ENCODE peak calls at places on chromosome 21, in eight cellular contexts. U, T, H, P, S, B, Q and I are unnamed samples.

GRCh38 chr21:26846036-26846931 is 1.1 kb upstream of the ADAMTS1 start:
- DNase-seq in U (peak), T (peak), H (peak), P (no peak), S (peak), B (peak), Q (peak), I (peak)

GRCh38 chr21:39006653-39007417 is 176.4 kb downstream of the PSMG1 start:
- DNase-seq in U (peak), T (peak), H (no peak), P (no peak), S (peak), B (no peak), Q (no peak), I (peak)

GRCh38 chr21:17495680-17496079 is 17.2 kb upstream of the CXADR start:
- DNase-seq in U (peak), T (no peak), H (peak), P (no peak), S (no peak), B (no peak), Q (no peak), I (no peak)

GRCh38 chr21:17463441-17463840 is 49.4 kb upstream of the CXADR start:
- DNase-seq in U (peak), T (no peak), H (peak), P (no peak), S (no peak), B (no peak), Q (no peak), I (no peak)

GRCh38 chr21:45811136-45811535 is 167.6 kb downstream of the PCBP3 start:
- DNase-seq in U (no peak), T (no peak), H (no peak), P (no peak), S (no peak), B (no peak), Q (no peak), I (no peak)

GRCh38 chr21:16536661-16537359 is 807.0 kb downstream of the USP25 start:
- DNase-seq in U (peak), T (no peak), H (no peak), P (no peak), S (no peak), B (no peak), Q (no peak), I (no peak)

GRCh38 chr21:43808832-43809251 is 19.5 kb downstream of the RRP1 start:
- DNase-seq in U (no peak), T (no peak), H (no peak), P (no peak), S (no peak), B (no peak), Q (no peak), I (no peak)

GRCh38 chr21:33428669-33429068 is 25.5 kb downstream of the IFNGR2 start:
- DNase-seq in U (no peak), T (no peak), H (no peak), P (no peak), S (no peak), B (no peak), Q (no peak), I (no peak)

GRCh38 chr21:39114871-39115658 is 68.2 kb downstream of the PSMG1 start:
- DNase-seq in U (peak), T (no peak), H (no peak), P (no peak), S (no peak), B (no peak), Q (no peak), I (no peak)

GRCh38 chr21:39051561-39051949 is 131.7 kb downstream of the PSMG1 start:
- DNase-seq in U (no peak), T (no peak), H (no peak), P (no peak), S (no peak), B (no peak), Q (no peak), I (no peak)

GRCh38 chr21:46115441-46116188 is 17.7 kb downstream of the COL6A2 start:
- DNase-seq in U (no peak), T (peak), H (no peak), P (no peak), S (peak), B (no peak), Q (peak), I (peak)

GRCh38 chr21:45157932-45158331 is 83.6 kb downstream of the ADARB1 start:
- DNase-seq in U (no peak), T (no peak), H (no peak), P (no peak), S (no peak), B (no peak), Q (no peak), I (no peak)

GRCh38 chr21:26776320-26777021 is 68.7 kb downstream of the ADAMTS1 start:
- DNase-seq in U (peak), T (no peak), H (no peak), P (no peak), S (no peak), B (no peak), Q (no peak), I (no peak)

GRCh38 chr21:41616063-41616591 is 108.2 kb upstream of the TMPRSS2 start:
- DNase-seq in U (peak), T (no peak), H (no peak), P (no peak), S (no peak), B (no peak), Q (no peak), I (no peak)

GRCh38 chr21:41399401-41399800 is 26.6 kb upstream of the MX1 start:
- DNase-seq in U (no peak), T (no peak), H (no peak), P (no peak), S (no peak), B (no peak), Q (no peak), I (no peak)

GRCh38 chr21:17931080-17931479 is 111.9 kb upstream of the C21orf91 start:
- DNase-seq in U (no peak), T (no peak), H (no peak), P (no peak), S (no peak), B (no peak), Q (no peak), I (no peak)

GRCh38 chr21:17577701-17578100 is 35.0 kb downstream of the BTG3 start:
- DNase-seq in U (no peak), T (no peak), H (no peak), P (no peak), S (no peak), B (no peak), Q (no peak), I (no peak)

GRCh38 chr21:30563072-30563471 is 2.0 kb upstream of the KRTAP19-7 start:
- DNase-seq in U (no peak), T (no peak), H (no peak), P (no peak), S (no peak), B (no peak), Q (no peak), I (no peak)

GRCh38 chr21:17454315-17455027 is 58.4 kb upstream of the CXADR start:
- DNase-seq in U (peak), T (no peak), H (peak), P (no peak), S (no peak), B (no peak), Q (peak), I (peak)

GRCh38 chr21:46229133-46229922 is 754 bp upstream of the LSS start:
- DNase-seq in U (no peak), T (no peak), H (no peak), P (no peak), S (no peak), B (no peak), Q (no peak), I (no peak)

GRCh38 chr21:15749868-15750174 is 20.0 kb downstream of the USP25 start:
- DNase-seq in U (no peak), T (no peak), H (no peak), P (no peak), S (no peak), B (no peak), Q (no peak), I (no peak)

GRCh38 chr21:28832013-28832714 is 160.5 kb downstream of the LTN1 start:
- DNase-seq in U (peak), T (no peak), H (no peak), P (no peak), S (no peak), B (peak), Q (no peak), I (no peak)

GRCh38 chr21:29184047-29184446 is 53.6 kb downstream of the MAP3K7CL start:
- DNase-seq in U (no peak), T (no peak), H (no peak), P (no peak), S (no peak), B (no peak), Q (no peak), I (no peak)

GRCh38 chr21:38037416-38037815 is 121.2 kb upstream of the KCNJ6 start:
- DNase-seq in U (no peak), T (no peak), H (no peak), P (no peak), S (no peak), B (no peak), Q (no peak), I (no peak)

GRCh38 chr21:44407493-44407892 is 47.8 kb upstream of the LRRC3 start:
- DNase-seq in U (no peak), T (no peak), H (peak), P (no peak), S (no peak), B (no peak), Q (no peak), I (no peak)

GRCh38 chr21:32587651-32588050 is 2.3 kb upstream of the TCP10L start:
- DNase-seq in U (no peak), T (no peak), H (no peak), P (no peak), S (no peak), B (no peak), Q (no peak), I (no peak)

GRCh38 chr21:27643326-27643725 is 676.4 kb upstream of the ADAMTS5 start:
- DNase-seq in U (no peak), T (no peak), H (no peak), P (no peak), S (no peak), B (no peak), Q (no peak), I (no peak)

GRCh38 chr21:16865612-16866011 is 647.2 kb upstream of the CXADR start:
- DNase-seq in U (no peak), T (no peak), H (no peak), P (no peak), S (no peak), B (no peak), Q (no peak), I (no peak)

GRCh38 chr21:45547211-45547900 is 5.1 kb upstream of the SLC19A1 start:
- DNase-seq in U (no peak), T (no peak), H (no peak), P (no peak), S (no peak), B (no peak), Q (no peak), I (no peak)

GRCh38 chr21:36960676-36961284 is 5.7 kb downstream of the HLCS start:
- DNase-seq in U (no peak), T (no peak), H (no peak), P (no peak), S (no peak), B (no peak), Q (no peak), I (no peak)

GRCh38 chr21:36964398-36964797 is 2.1 kb downstream of the HLCS start:
- DNase-seq in U (no peak), T (no peak), H (no peak), P (no peak), S (no peak), B (no peak), Q (no peak), I (no peak)

GRCh38 chr21:36959020-36959835 is 7.2 kb downstream of the HLCS start:
- DNase-seq in U (no peak), T (no peak), H (no peak), P (no peak), S (no peak), B (no peak), Q (no peak), I (no peak)

GRCh38 chr21:36964832-36965719 is 1.4 kb downstream of the HLCS start:
- DNase-seq in U (no peak), T (no peak), H (no peak), P (no peak), S (no peak), B (no peak), Q (no peak), I (no peak)

DNA sequence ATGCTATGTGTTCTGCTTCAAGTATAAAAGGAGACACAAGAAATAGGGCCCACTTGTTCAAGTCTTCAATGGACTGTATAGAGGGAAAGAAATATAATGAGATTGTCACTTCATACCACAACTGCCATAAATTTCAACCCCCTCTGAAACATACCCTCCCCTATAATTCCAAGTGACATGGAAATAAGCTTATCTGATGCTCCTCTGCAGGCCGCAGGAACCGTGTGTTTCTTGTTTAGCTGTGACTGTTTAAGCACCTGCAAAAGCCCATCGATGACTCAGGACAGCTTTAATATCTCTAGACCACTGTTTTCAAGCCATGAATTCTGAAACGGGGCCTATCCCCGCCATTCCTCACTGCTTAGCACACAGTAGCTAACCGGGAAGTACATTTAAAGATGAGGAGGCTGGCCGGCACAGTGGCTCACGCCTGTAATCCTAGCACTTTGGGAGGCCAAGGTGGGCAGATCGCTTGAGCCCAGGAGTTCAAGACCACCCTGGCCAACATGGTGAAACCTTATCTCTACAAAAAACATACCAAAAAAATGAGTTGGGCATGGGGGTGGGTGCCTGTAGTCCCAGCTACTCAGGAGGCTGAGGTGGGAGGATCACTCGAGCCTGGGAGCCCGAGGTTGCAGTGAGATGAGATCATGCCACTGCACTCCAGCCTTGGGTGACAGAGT is 4.2 kb downstream of the HLCS start:
- DNase-seq in U (no peak), T (no peak), H (no peak), P (no peak), S (no peak), B (no peak), Q (no peak), I (no peak)
- TF ChIP-seq CTCF in U (no peak), T (no peak), H (no peak), P (no peak), S (no peak), B (no peak), Q (no peak), I (no peak)

DNA sequence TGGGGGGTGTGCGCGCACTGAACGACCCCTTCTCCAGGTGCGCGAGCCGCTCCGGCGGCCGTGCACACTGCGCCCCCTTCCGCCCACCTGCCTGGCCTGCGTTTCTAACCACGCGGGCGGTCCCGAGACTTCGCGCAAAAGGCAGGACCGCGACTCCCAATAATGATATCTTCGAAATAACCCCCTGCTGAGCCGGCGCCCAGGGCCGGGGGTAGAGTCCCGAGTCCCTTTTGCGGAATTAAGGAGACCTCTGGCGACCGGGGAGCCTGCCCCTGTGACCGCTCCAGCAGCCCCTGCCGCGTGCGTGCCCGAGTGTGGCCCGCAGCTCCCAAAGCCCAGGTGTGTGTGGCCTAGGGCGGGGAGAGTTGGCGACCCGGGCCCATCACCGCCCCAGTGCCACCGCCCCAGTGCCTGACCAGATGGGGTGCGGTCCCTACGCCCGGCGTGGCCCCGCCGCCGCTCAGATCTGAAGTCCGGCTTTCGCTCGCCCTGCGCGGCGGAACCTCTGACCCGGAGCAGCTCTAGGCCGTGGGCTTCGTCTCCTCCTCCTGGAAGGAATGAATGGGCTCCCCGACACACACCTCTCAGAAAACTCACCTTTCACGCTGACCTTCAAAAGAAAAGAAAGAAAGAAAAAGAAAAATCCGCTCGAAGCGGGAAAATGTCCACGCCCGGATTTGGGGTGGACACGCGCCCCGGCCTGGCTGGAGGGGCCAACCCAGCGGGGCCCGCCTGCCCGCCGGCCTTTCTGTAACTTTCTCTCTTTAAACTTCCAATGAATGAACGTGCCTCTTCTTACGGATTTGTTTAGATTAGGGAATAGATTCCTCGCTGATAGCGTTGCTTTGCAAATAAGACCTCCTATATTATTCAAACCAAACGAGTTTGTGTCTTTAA is 5.5 kb upstream of the SIM2 start:
- DNase-seq in U (peak), T (no peak), H (peak), P (no peak), S (no peak), B (no peak), Q (peak), I (no peak)
- TF ChIP-seq CTCF in U (peak), T (no peak), H (peak), P (peak), S (peak), B (no peak), Q (peak), I (no peak)

GRCh38 chr21:36994501-36995189 is 11.9 kb upstream of the RIPPLY3 start:
- DNase-seq in U (no peak), T (no peak), H (peak), P (no peak), S (no peak), B (no peak), Q (peak), I (no peak)

GRCh38 chr21:37005548-37006242 is 807 bp upstream of the RIPPLY3 start:
- DNase-seq in U (no peak), T (no peak), H (peak), P (no peak), S (no peak), B (no peak), Q (no peak), I (no peak)

GRCh38 chr21:36999131-36999898 is 7.2 kb upstream of the RIPPLY3 start:
- DNase-seq in U (no peak), T (no peak), H (no peak), P (no peak), S (no peak), B (no peak), Q (no peak), I (no peak)

GRCh38 chr21:37001446-37001845 is 5.1 kb upstream of the RIPPLY3 start:
- DNase-seq in U (no peak), T (no peak), H (no peak), P (no peak), S (no peak), B (no peak), Q (no peak), I (no peak)

DNA sequence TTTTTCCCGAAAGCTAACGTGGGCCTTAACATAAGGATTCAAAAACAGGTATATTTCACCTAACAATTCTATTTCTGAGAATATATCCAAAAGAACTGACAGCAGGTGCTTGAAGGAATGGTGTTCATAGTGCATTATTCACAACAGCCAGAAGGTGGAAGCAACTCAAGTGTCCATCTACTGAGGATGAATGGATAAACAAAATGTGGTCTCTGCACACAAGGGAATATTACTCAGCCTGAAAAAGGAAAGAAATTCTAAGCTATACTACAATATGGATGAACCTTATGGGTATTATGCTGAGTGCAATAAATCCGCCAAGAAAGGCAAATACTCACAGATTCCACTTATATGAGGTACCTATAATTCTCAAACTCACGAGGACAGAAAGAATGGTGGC is 6.1 kb upstream of the RIPPLY3 start:
- DNase-seq in U (no peak), T (no peak), H (no peak), P (no peak), S (no peak), B (no peak), Q (no peak), I (no peak)
- TF ChIP-seq CTCF in U (peak), T (no peak), H (no peak), P (peak), S (peak), B (no peak), Q (no peak), I (no peak)

DNA sequence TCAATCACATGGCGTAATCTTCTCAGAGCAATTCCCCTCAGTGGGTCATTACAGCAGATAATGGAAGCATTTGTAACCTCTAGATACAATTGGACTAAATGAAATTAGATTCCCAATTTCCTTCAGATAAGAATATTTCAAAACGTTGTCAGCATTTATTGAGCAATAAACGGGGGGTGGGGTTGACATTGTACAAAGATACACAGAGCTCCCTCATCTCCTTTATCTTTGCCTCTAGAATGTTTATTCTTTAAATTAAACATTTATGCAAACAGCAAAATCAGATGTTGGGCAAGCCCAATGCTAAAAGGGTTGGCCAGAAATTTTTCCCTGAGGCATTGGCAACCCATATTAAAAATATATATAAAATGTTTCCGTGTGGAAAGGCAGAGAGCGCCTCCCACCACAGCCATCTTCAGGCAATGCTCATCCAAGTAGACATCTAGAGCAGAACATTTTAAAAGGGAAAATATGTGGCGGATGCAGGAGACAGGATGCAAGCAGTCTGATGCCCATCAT is 240.7 kb downstream of the NCAM2 start:
- DNase-seq in U (no peak), T (no peak), H (no peak), P (no peak), S (no peak), B (no peak), Q (no peak), I (no peak)
- TF ChIP-seq CTCF in U (no peak), T (no peak), H (no peak), P (no peak), S (no peak), B (no peak), Q (no peak), I (no peak)

DNA sequence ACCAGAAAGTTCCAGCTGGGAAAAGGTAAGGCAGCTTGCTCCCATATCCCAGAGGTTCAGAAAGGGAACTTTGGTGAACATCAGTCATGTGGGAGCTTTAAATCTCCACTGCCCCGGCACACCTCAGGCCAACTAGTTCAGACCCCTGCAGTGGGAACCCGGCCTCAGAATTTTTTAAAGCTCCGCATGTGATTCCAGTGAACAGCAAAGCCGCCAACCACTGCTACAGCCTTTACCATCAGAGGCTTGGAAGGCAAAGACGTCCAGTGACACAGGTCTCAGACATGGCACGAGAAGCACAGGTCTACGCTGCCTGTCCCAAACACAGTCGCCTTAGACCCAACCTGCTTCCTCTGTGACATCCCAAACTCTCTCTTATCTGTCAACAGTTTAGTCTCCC is 31.0 kb downstream of the SETD4 start:
- DNase-seq in U (no peak), T (no peak), H (no peak), P (no peak), S (no peak), B (no peak), Q (no peak), I (no peak)
- TF ChIP-seq CTCF in U (no peak), T (no peak), H (no peak), P (peak), S (no peak), B (no peak), Q (no peak), I (no peak)